ENCODE peak calls at places on chromosomes 13 and 19, in six cellular contexts. One of them, this sample, is unnamed.

GRCh38 chr13:93496985-93497673 is 270.5 kb downstream of the GPC6 start:
- DNase-seq in HFF-Myc: no peak
- DNase-seq in fibroblast of pulmonary artery: no peak
- DNase-seq in transverse colon: no peak
- DNase-seq in H9: no peak
- DNase-seq in tibial nerve: no peak
- DNase-seq in this sample: no peak

GRCh38 chr19:55062735-55063491 is at the start of gene RDH13:
- DNase-seq in HFF-Myc: peak; percentile 90
- DNase-seq in fibroblast of pulmonary artery: peak; percentile 97
- DNase-seq in transverse colon: peak; percentile 98
- DNase-seq in H9: peak; percentile 96
- DNase-seq in tibial nerve: peak; percentile 95
- DNase-seq in this sample: peak; percentile 100

GRCh38 chr19:30559446-30559845 is 187.3 kb downstream of the ZNF536 start:
- DNase-seq in HFF-Myc: no peak
- DNase-seq in fibroblast of pulmonary artery: no peak
- DNase-seq in transverse colon: no peak
- DNase-seq in H9: no peak
- DNase-seq in tibial nerve: no peak
- DNase-seq in this sample: no peak

GRCh38 chr13:40217675-40218074 is 448.8 kb downstream of the FOXO1 start:
- DNase-seq in HFF-Myc: no peak
- DNase-seq in fibroblast of pulmonary artery: no peak
- DNase-seq in transverse colon: no peak
- DNase-seq in H9: no peak
- DNase-seq in tibial nerve: no peak
- DNase-seq in this sample: no peak

GRCh38 chr13:71316964-71317363 is 550.0 kb downstream of the DACH1 start:
- DNase-seq in HFF-Myc: no peak
- DNase-seq in fibroblast of pulmonary artery: no peak
- DNase-seq in transverse colon: no peak
- DNase-seq in H9: no peak
- DNase-seq in tibial nerve: no peak
- DNase-seq in this sample: no peak

GRCh38 chr13:31797154-31797775 is 57.9 kb downstream of the RXFP2 start:
- DNase-seq in HFF-Myc: peak; percentile 20
- DNase-seq in fibroblast of pulmonary artery: peak; percentile 66
- DNase-seq in transverse colon: no peak
- DNase-seq in H9: no peak
- DNase-seq in tibial nerve: no peak
- DNase-seq in this sample: no peak

GRCh38 chr19:3494051-3494450 is 6.4 kb downstream of the DOHH start:
- DNase-seq in HFF-Myc: no peak
- DNase-seq in fibroblast of pulmonary artery: no peak
- DNase-seq in transverse colon: no peak
- DNase-seq in H9: peak; percentile 88
- DNase-seq in tibial nerve: no peak
- DNase-seq in this sample: peak; percentile 64

GRCh38 chr13:39052944-39053343 is 14.7 kb downstream of the NHLRC3 start:
- DNase-seq in HFF-Myc: no peak
- DNase-seq in fibroblast of pulmonary artery: no peak
- DNase-seq in transverse colon: no peak
- DNase-seq in H9: no peak
- DNase-seq in tibial nerve: no peak
- DNase-seq in this sample: no peak

GRCh38 chr13:25977216-25977615 is 74.6 kb downstream of the SHISA2 start:
- DNase-seq in HFF-Myc: no peak
- DNase-seq in fibroblast of pulmonary artery: peak; percentile 12
- DNase-seq in transverse colon: no peak
- DNase-seq in H9: peak; percentile 94
- DNase-seq in tibial nerve: no peak
- DNase-seq in this sample: peak; percentile 4

GRCh38 chr19:43594710-43595604 is 977 bp downstream of the IRGQ start:
- DNase-seq in HFF-Myc: no peak
- DNase-seq in fibroblast of pulmonary artery: peak; percentile 76
- DNase-seq in transverse colon: peak; percentile 62
- DNase-seq in H9: peak; percentile 84
- DNase-seq in tibial nerve: no peak
- DNase-seq in this sample: peak; percentile 82

GRCh38 chr13:48571121-48571901 is 38.4 kb upstream of the RCBTB2 start:
- DNase-seq in HFF-Myc: peak; percentile 25
- DNase-seq in fibroblast of pulmonary artery: peak; percentile 71
- DNase-seq in transverse colon: no peak
- DNase-seq in H9: no peak
- DNase-seq in tibial nerve: no peak
- DNase-seq in this sample: no peak

GRCh38 chr19:33796164-33797100 is at the start of gene KCTD15:
- DNase-seq in HFF-Myc: no peak
- DNase-seq in fibroblast of pulmonary artery: peak; percentile 58
- DNase-seq in transverse colon: peak; percentile 45
- DNase-seq in H9: peak; percentile 47
- DNase-seq in tibial nerve: no peak
- DNase-seq in this sample: peak; percentile 69

GRCh38 chr13:37102896-37103295 is 2.6 kb downstream of the CSNK1A1L start:
- DNase-seq in HFF-Myc: no peak
- DNase-seq in fibroblast of pulmonary artery: no peak
- DNase-seq in transverse colon: no peak
- DNase-seq in H9: no peak
- DNase-seq in tibial nerve: no peak
- DNase-seq in this sample: no peak

GRCh38 chr19:50968709-50969412 is 530 bp downstream of the KLK6 start:
- DNase-seq in HFF-Myc: no peak
- DNase-seq in fibroblast of pulmonary artery: peak; percentile 10
- DNase-seq in transverse colon: no peak
- DNase-seq in H9: no peak
- DNase-seq in tibial nerve: no peak
- DNase-seq in this sample: no peak

GRCh38 chr19:57664269-57665127 is 4.2 kb upstream of the ZSCAN4 start:
- DNase-seq in HFF-Myc: peak; percentile 4
- DNase-seq in fibroblast of pulmonary artery: peak; percentile 66
- DNase-seq in transverse colon: peak; percentile 48
- DNase-seq in H9: peak; percentile 67
- DNase-seq in tibial nerve: no peak
- DNase-seq in this sample: no peak

GRCh38 chr19:3389876-3390361 is 23.5 kb downstream of the NFIC start:
- DNase-seq in HFF-Myc: no peak
- DNase-seq in fibroblast of pulmonary artery: no peak
- DNase-seq in transverse colon: no peak
- DNase-seq in H9: peak; percentile 61
- DNase-seq in tibial nerve: no peak
- DNase-seq in this sample: no peak

GRCh38 chr13:67369895-67370660 is 139.9 kb upstream of the PCDH9 start:
- DNase-seq in HFF-Myc: no peak
- DNase-seq in fibroblast of pulmonary artery: peak; percentile 92
- DNase-seq in transverse colon: no peak
- DNase-seq in H9: no peak
- DNase-seq in tibial nerve: no peak
- DNase-seq in this sample: no peak

GRCh38 chr13:93752506-93752905 is 525.9 kb downstream of the GPC6 start:
- DNase-seq in HFF-Myc: no peak
- DNase-seq in fibroblast of pulmonary artery: no peak
- DNase-seq in transverse colon: no peak
- DNase-seq in H9: no peak
- DNase-seq in tibial nerve: no peak
- DNase-seq in this sample: no peak

DNA sequence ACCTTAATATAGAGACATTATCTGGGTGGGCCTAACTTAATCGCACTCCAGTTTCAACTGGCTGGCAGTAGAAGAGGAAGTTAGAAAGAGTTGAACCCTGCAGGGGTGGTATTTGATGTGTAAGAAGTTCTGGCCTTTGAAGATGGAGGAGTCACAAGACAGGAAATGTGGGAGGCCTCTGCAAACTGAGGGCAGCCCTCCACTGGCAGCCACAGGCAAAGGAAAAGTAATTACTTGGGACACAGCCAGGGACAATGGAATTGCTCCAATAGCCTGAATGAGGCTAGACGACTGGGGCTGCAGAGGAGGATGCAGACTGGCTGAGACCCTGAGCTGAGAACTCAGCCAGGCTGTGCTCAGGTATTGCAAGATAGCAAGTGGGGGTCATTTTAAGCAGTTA is 703.3 kb upstream of the ARGLU1 start:
- DNase-seq in HFF-Myc: no peak
- DNase-seq in fibroblast of pulmonary artery: peak; percentile 72
- DNase-seq in transverse colon: no peak
- DNase-seq in H9: peak; percentile 71
- DNase-seq in tibial nerve: no peak
- DNase-seq in this sample: no peak
- TF ChIP-seq CTCF in HFF-Myc: no peak
- TF ChIP-seq CTCF in fibroblast of pulmonary artery: no peak
- TF ChIP-seq CTCF in transverse colon: no peak
- TF ChIP-seq CTCF in H9: no peak
- TF ChIP-seq CTCF in tibial nerve: no peak
- TF ChIP-seq CTCF in this sample: no peak

GRCh38 chr19:42217522-42218442 is at the start of gene DEDD2:
- DNase-seq in HFF-Myc: peak; percentile 94
- DNase-seq in fibroblast of pulmonary artery: peak; percentile 97
- DNase-seq in transverse colon: peak; percentile 99
- DNase-seq in H9: peak; percentile 97
- DNase-seq in tibial nerve: peak; percentile 94
- DNase-seq in this sample: peak; percentile 99
- TF ChIP-seq CTCF in HFF-Myc: no peak
- TF ChIP-seq CTCF in fibroblast of pulmonary artery: no peak
- TF ChIP-seq CTCF in transverse colon: no peak
- TF ChIP-seq CTCF in H9: no peak
- TF ChIP-seq CTCF in tibial nerve: no peak
- TF ChIP-seq CTCF in this sample: no peak

GRCh38 chr19:40798997-40799557 is at the start of gene EGLN2:
- DNase-seq in HFF-Myc: no peak
- DNase-seq in fibroblast of pulmonary artery: no peak
- DNase-seq in transverse colon: no peak
- DNase-seq in H9: no peak
- DNase-seq in tibial nerve: no peak
- DNase-seq in this sample: no peak

GRCh38 chr19:40797166-40797962 is 1.6 kb upstream of the EGLN2 start:
- DNase-seq in HFF-Myc: no peak
- DNase-seq in fibroblast of pulmonary artery: no peak
- DNase-seq in transverse colon: no peak
- DNase-seq in H9: no peak
- DNase-seq in tibial nerve: no peak
- DNase-seq in this sample: no peak

GRCh38 chr19:40797963-40798222 is 1.1 kb upstream of the EGLN2 start:
- DNase-seq in HFF-Myc: no peak
- DNase-seq in fibroblast of pulmonary artery: no peak
- DNase-seq in transverse colon: no peak
- DNase-seq in H9: no peak
- DNase-seq in tibial nerve: no peak
- DNase-seq in this sample: no peak

GRCh38 chr19:40799558-40800338 is 757 bp downstream of the EGLN2 start:
- DNase-seq in HFF-Myc: no peak
- DNase-seq in fibroblast of pulmonary artery: peak; percentile 53
- DNase-seq in transverse colon: no peak
- DNase-seq in H9: no peak
- DNase-seq in tibial nerve: no peak
- DNase-seq in this sample: peak; percentile 60

DNA sequence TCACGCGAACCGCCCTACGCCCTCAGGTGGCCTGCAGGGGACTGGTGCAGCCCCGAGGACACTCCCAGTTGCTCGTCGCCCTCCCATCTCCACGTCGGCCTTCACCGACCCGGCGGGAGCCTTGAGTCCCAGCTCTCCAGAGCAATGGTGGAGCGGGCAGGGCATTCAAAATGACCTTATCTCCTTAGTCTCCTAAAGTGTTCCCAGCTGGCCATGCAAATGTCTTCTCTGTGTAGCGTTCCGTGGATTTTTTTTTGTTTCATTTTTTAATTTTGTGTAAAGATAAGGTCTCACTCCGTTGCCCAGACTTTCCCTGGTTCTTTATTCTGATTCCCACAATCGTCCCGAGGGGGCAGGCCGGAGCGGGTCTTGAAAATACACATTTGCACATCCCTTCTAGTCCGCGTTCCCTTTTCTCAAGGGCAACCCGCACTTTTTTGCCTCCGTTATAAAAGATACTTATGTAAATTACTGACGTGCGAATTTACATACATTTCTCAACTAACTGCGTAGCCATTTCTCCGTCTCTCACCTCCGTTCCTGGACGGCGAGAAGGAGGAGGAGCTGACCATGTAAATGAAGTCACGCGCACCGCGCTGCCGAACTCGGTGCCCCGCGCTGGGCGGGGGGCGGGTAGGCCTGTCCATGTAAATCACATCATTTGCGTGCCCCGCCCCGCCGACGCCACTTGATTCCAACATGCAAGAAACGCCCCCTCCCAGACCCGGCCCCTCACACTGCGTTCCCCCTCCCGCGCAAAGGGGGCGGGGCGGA is 581 bp upstream of the EGLN2 start:
- DNase-seq in HFF-Myc: peak; percentile 95
- DNase-seq in fibroblast of pulmonary artery: peak; percentile 100
- DNase-seq in transverse colon: peak; percentile 100
- DNase-seq in H9: peak; percentile 100
- DNase-seq in tibial nerve: peak; percentile 100
- DNase-seq in this sample: peak; percentile 100
- TF ChIP-seq CTCF in HFF-Myc: peak; percentile 28
- TF ChIP-seq CTCF in fibroblast of pulmonary artery: peak; percentile 50
- TF ChIP-seq CTCF in transverse colon: no peak
- TF ChIP-seq CTCF in H9: peak; percentile 51
- TF ChIP-seq CTCF in tibial nerve: peak; percentile 29
- TF ChIP-seq CTCF in this sample: no peak

GRCh38 chr13:99766641-99767045 is 204.9 kb downstream of the ZIC5 start:
- DNase-seq in HFF-Myc: peak; percentile 3
- DNase-seq in fibroblast of pulmonary artery: no peak
- DNase-seq in transverse colon: no peak
- DNase-seq in H9: peak; percentile 61
- DNase-seq in tibial nerve: no peak
- DNase-seq in this sample: no peak
- TF ChIP-seq CTCF in HFF-Myc: peak; percentile 27
- TF ChIP-seq CTCF in fibroblast of pulmonary artery: no peak
- TF ChIP-seq CTCF in transverse colon: no peak
- TF ChIP-seq CTCF in H9: peak; percentile 84
- TF ChIP-seq CTCF in tibial nerve: no peak
- TF ChIP-seq CTCF in this sample: no peak

This sample was measured in activated CD8-positive, alpha-beta T cell treated with anti-CD3 and anti-CD28 coated beads for 36 hours.